ENCODE peak calls at places on chromosomes 4 and X, in six cellular contexts. C is amygdala, U is A549, X is progenitor cell of endocrine pancreas, K is GM12891, V is myocyte. E is an unnamed sample.
A peak's percentile ranks its signal among the peaks of the same experiment; 100 is the strongest.

GRCh38 chrX:46330981-46331380 is 214.2 kb downstream of the ZNF674 start:
- DNase-seq in K (no peak), V (no peak), X (no peak), U (no peak), C (no peak), E (no peak)

GRCh38 chrX:53795583-53795982 is 109.1 kb upstream of the HUWE1 start:
- DNase-seq in K (no peak), X (no peak), U (no peak), C (no peak), V (no peak), E (no peak)

GRCh38 chr4:109998867-109999303 is 86.2 kb downstream of the EGF start:
- DNase-seq in V (peak; percentile 76), X (no peak), C (no peak), K (peak; percentile 28), U (peak; percentile 37), E (peak; percentile 20)

GRCh38 chrX:148146121-148146520 is 165.0 kb downstream of the FMR1NB start:
- DNase-seq in K (no peak), U (no peak), V (no peak), X (no peak), C (no peak), E (no peak)

GRCh38 chrX:130680164-130681035 is 222.6 kb downstream of the ENOX2 start:
- DNase-seq in X (no peak), C (no peak), U (no peak), K (no peak), V (peak; percentile 10), E (no peak)

GRCh38 chr4:31918891-31919290 is 1198.7 kb downstream of the PCDH7 start:
- DNase-seq in K (no peak), X (no peak), C (no peak), V (peak; percentile 1), U (no peak), E (no peak)

GRCh38 chr4:120517966-120518365 is 404.6 kb downstream of the PRDM5 start:
- DNase-seq in X (no peak), C (no peak), V (peak; percentile 67), U (peak; percentile 7), K (no peak), E (no peak)

GRCh38 chr4:19026281-19026680 is 1004.7 kb upstream of the LCORL start:
- DNase-seq in K (no peak), U (no peak), X (no peak), C (peak; percentile 2), V (no peak), E (no peak)

GRCh38 chrX:53831662-53832635 is 145.4 kb upstream of the HUWE1 start:
- DNase-seq in U (peak; percentile 40), K (peak; percentile 5), C (no peak), X (no peak), V (peak; percentile 2), E (no peak)

GRCh38 chr4:127870688-127871087 is 10.0 kb upstream of the PLK4 start:
- DNase-seq in X (no peak), K (no peak), V (peak; percentile 71), C (no peak), U (no peak), E (no peak)

GRCh38 chr4:158020175-158020574 is 152.7 kb downstream of the GASK1B start:
- DNase-seq in K (no peak), V (peak; percentile 80), C (no peak), X (no peak), U (peak; percentile 10), E (no peak)

GRCh38 chr4:89727236-89727635 is 109.7 kb downstream of the SNCA start:
- DNase-seq in U (no peak), X (no peak), V (no peak), C (no peak), K (no peak), E (no peak)

GRCh38 chr4:11537846-11538245 is 109.2 kb upstream of the HS3ST1 start:
- DNase-seq in U (no peak), X (no peak), C (no peak), K (no peak), V (no peak), E (no peak)

GRCh38 chr4:82360298-82361177 is 13.3 kb downstream of the HNRNPD start:
- DNase-seq in U (no peak), X (no peak), C (no peak), V (peak; percentile 48), K (no peak), E (no peak)

GRCh38 chr4:188993871-188994270 is 854.6 kb downstream of the TRIML1 start:
- DNase-seq in X (no peak), C (no peak), K (no peak), U (no peak), V (no peak), E (no peak)

GRCh38 chrX:154472685-154473632 is 6.1 kb downstream of the LAGE3 start:
- DNase-seq in X (no peak), V (no peak), K (no peak), U (no peak), C (no peak), E (no peak)

GRCh38 chr4:24657768-24658617 is 73.6 kb upstream of the DHX15 start:
- DNase-seq in V (peak; percentile 82), C (peak; percentile 60), K (peak; percentile 21), X (no peak), U (peak; percentile 51), E (no peak)

GRCh38 chr4:147546341-147546740 is 65.4 kb downstream of the EDNRA start:
- DNase-seq in K (no peak), C (no peak), V (peak; percentile 32), U (peak; percentile 14), X (no peak), E (no peak)

GRCh38 chrX:45743081-45743533 is 542.4 kb upstream of the DIPK2B start:
- DNase-seq in U (peak; percentile 19), X (no peak), C (no peak), V (no peak), K (no peak), E (no peak)

GRCh38 chr4:86220137-86220536 is 139.7 kb downstream of the MAPK10 start:
- DNase-seq in V (no peak), X (no peak), K (no peak), U (no peak), C (no peak), E (no peak)

GRCh38 chr4:57109847-57110634 is at the start of gene IGFBP7:
- DNase-seq in U (no peak), V (peak; percentile 61), K (peak; percentile 40), X (peak; percentile 28), C (peak; percentile 48), E (peak; percentile 25)

GRCh38 chrX:103927030-103927429 is 35.4 kb upstream of the TMSB15B start:
- DNase-seq in U (no peak), C (no peak), X (no peak), V (no peak), K (no peak), E (no peak)

GRCh38 chr4:28621541-28621940 is 1760.9 kb downstream of the STIM2 start:
- DNase-seq in X (no peak), C (no peak), U (no peak), V (no peak), K (no peak), E (no peak)

GRCh38 chr4:55038176-55038890 is 87.1 kb downstream of the KDR start:
- DNase-seq in U (no peak), K (no peak), V (no peak), C (no peak), X (no peak), E (no peak)

GRCh38 chr4:147596976-147597375 is 20.2 kb upstream of the TMEM184C start:
- DNase-seq in U (no peak), K (no peak), V (peak; percentile 73), X (no peak), C (no peak), E (no peak)

GRCh38 chr4:42083816-42084215 is 68.6 kb downstream of the BEND4 start:
- DNase-seq in V (no peak), K (no peak), X (no peak), U (no peak), C (no peak), E (no peak)

GRCh38 chr4:52197351-52197750 is 146.2 kb downstream of the SPATA18 start:
- DNase-seq in C (no peak), V (peak; percentile 3), U (no peak), K (no peak), X (no peak), E (no peak)

GRCh38 chr4:80265571-80266266 is 745 bp upstream of the FGF5 start:
- DNase-seq in U (no peak), X (no peak), V (peak; percentile 81), K (no peak), C (no peak), E (no peak)